ENCODE peak calls at places on chromosomes 5 and 9, in seven cellular contexts. X, F, B, Q, N, R and Y are unnamed samples.

GRCh38 chr9:134399435-134400056 is 73.3 kb downstream of the RXRA start:
- DNase-seq in X (no peak), F (no peak), B (no peak), Q (no peak), N (peak; percentile 40), R (no peak), Y (no peak)

GRCh38 chr5:80707645-80708044 is 52.9 kb upstream of the DHFR start:
- DNase-seq in X (no peak), F (no peak), B (no peak), Q (no peak), N (no peak), R (no peak), Y (no peak)

GRCh38 chr9:132744881-132745761 is 74.9 kb downstream of the GTF3C4 start:
- DNase-seq in X (peak; percentile 3), F (no peak), B (no peak), Q (no peak), N (no peak), R (peak; percentile 54), Y (no peak)

GRCh38 chr5:147310059-147310704 is 75.4 kb downstream of the STK32A start:
- DNase-seq in X (peak; percentile 12), F (no peak), B (peak; percentile 57), Q (peak; percentile 93), N (no peak), R (no peak), Y (peak; percentile 10)

GRCh38 chr9:86355814-86356213 is 1.6 kb upstream of the TUT7 start:
- DNase-seq in X (no peak), F (no peak), B (no peak), Q (peak; percentile 28), N (no peak), R (no peak), Y (no peak)

GRCh38 chr5:143562935-143563334 is 159.4 kb upstream of the NR3C1 start:
- DNase-seq in X (no peak), F (no peak), B (no peak), Q (no peak), N (no peak), R (no peak), Y (no peak)

GRCh38 chr5:140038373-140038957 is 4.6 kb downstream of the NRG2 start:
- DNase-seq in X (peak; percentile 18), F (no peak), B (peak; percentile 27), Q (no peak), N (no peak), R (no peak), Y (no peak)

GRCh38 chr5:114857951-114858401 is 311.7 kb downstream of the TRIM36 start:
- DNase-seq in X (no peak), F (no peak), B (no peak), Q (no peak), N (no peak), R (no peak), Y (no peak)

GRCh38 chr9:86943223-86943870 is 4.0 kb downstream of the GAS1 start:
- DNase-seq in X (no peak), F (no peak), B (no peak), Q (no peak), N (no peak), R (no peak), Y (no peak)

GRCh38 chr9:121836382-121836885 is 185.0 kb downstream of the DAB2IP start:
- DNase-seq in X (no peak), F (no peak), B (no peak), Q (no peak), N (no peak), R (no peak), Y (no peak)

GRCh38 chr5:170145462-170145861 is 39.8 kb downstream of the FOXI1 start:
- DNase-seq in X (no peak), F (no peak), B (no peak), Q (no peak), N (no peak), R (no peak), Y (no peak)

GRCh38 chr9:82263621-82264020 is 275.0 kb downstream of the SPATA31D1 start:
- DNase-seq in X (no peak), F (no peak), B (no peak), Q (no peak), N (no peak), R (no peak), Y (no peak)

GRCh38 chr5:71907001-71907564 is 188.0 kb downstream of the CARTPT start:
- DNase-seq in X (no peak), F (no peak), B (no peak), Q (no peak), N (no peak), R (no peak), Y (no peak)

GRCh38 chr9:137697193-137697592 is 78.4 kb downstream of the EHMT1 start:
- DNase-seq in X (no peak), F (no peak), B (no peak), Q (no peak), N (no peak), R (no peak), Y (no peak)

GRCh38 chr5:61200582-61201155 is 38.4 kb upstream of the SMIM15 start:
- DNase-seq in X (no peak), F (no peak), B (no peak), Q (no peak), N (no peak), R (no peak), Y (no peak)

GRCh38 chr5:97629281-97629680 is 446.2 kb upstream of the RIOK2 start:
- DNase-seq in X (peak; percentile 91), F (no peak), B (peak; percentile 28), Q (no peak), N (no peak), R (no peak), Y (peak; percentile 44)

GRCh38 chr9:33524431-33524947 is 438 bp downstream of the ANKRD18B start:
- DNase-seq in X (no peak), F (no peak), B (no peak), Q (peak; percentile 21), N (peak; percentile 12), R (peak; percentile 38), Y (no peak)

GRCh38 chr5:161600156-161600555 is 53.6 kb upstream of the GABRB2 start:
- DNase-seq in X (no peak), F (no peak), B (no peak), Q (no peak), N (no peak), R (no peak), Y (no peak)

GRCh38 chr9:17005085-17005484 is 129.8 kb upstream of the CNTLN start:
- DNase-seq in X (peak; percentile 74), F (no peak), B (no peak), Q (peak; percentile 38), N (no peak), R (peak; percentile 37), Y (peak; percentile 41)

GRCh38 chr9:115167175-115167574 is 49.2 kb upstream of the TNC start:
- DNase-seq in X (peak; percentile 82), F (no peak), B (peak; percentile 72), Q (no peak), N (no peak), R (no peak), Y (peak; percentile 49)

GRCh38 chr5:136056336-136056735 is 27.5 kb downstream of the TGFBI start:
- DNase-seq in X (no peak), F (no peak), B (no peak), Q (no peak), N (no peak), R (no peak), Y (no peak)

GRCh38 chr5:124136609-124137008 is 609.8 kb downstream of the ZNF608 start:
- DNase-seq in X (no peak), F (no peak), B (no peak), Q (no peak), N (no peak), R (no peak), Y (no peak)

GRCh38 chr5:32083981-32084430 is 90.1 kb downstream of the GOLPH3 start:
- DNase-seq in X (no peak), F (no peak), B (no peak), Q (no peak), N (no peak), R (no peak), Y (no peak)

GRCh38 chr5:176812269-176813259 is 2.2 kb downstream of the UNC5A start:
- DNase-seq in X (no peak), F (no peak), B (peak; percentile 62), Q (peak; percentile 89), N (peak; percentile 36), R (peak; percentile 83), Y (no peak)

GRCh38 chr9:115540091-115540490 is 422.1 kb upstream of the TNC start:
- DNase-seq in X (no peak), F (no peak), B (no peak), Q (no peak), N (no peak), R (no peak), Y (no peak)

GRCh38 chr9:127545196-127546124 is 66.6 kb upstream of the STXBP1 start:
- DNase-seq in X (no peak), F (no peak), B (no peak), Q (peak; percentile 94), N (no peak), R (no peak), Y (no peak)

GRCh38 chr9:137325791-137326190 is 23.7 kb upstream of the NRARP start:
- DNase-seq in X (no peak), F (no peak), B (no peak), Q (no peak), N (no peak), R (no peak), Y (no peak)

GRCh38 chr9:130246126-130246525 is 19.4 kb upstream of the HMCN2 start:
- DNase-seq in X (no peak), F (no peak), B (no peak), Q (no peak), N (no peak), R (no peak), Y (no peak)

GRCh38 chr9:72772641-72773040 is 180.2 kb downstream of the ALDH1A1 start:
- DNase-seq in X (peak; percentile 4), F (no peak), B (no peak), Q (no peak), N (no peak), R (no peak), Y (no peak)

GRCh38 chr5:96051401-96051830 is 89.8 kb upstream of the ELL2 start:
- DNase-seq in X (no peak), F (no peak), B (no peak), Q (no peak), N (no peak), R (no peak), Y (no peak)

GRCh38 chr9:7433508-7434292 is 365.9 kb downstream of the DMAC1 start:
- DNase-seq in X (no peak), F (no peak), B (no peak), Q (no peak), N (no peak), R (no peak), Y (no peak)

GRCh38 chr5:1893754-1894153 is 11.0 kb upstream of the IRX4 start:
- DNase-seq in X (no peak), F (no peak), B (no peak), Q (no peak), N (no peak), R (no peak), Y (no peak)

GRCh38 chr9:107246259-107247254 is 36.5 kb upstream of the RAD23B start:
- DNase-seq in X (no peak), F (no peak), B (no peak), Q (peak; percentile 10), N (peak; percentile 21), R (peak; percentile 15), Y (no peak)

GRCh38 chr5:72015103-72015548 is 92.1 kb upstream of the MAP1B start:
- DNase-seq in X (no peak), F (no peak), B (no peak), Q (peak; percentile 85), N (peak; percentile 8), R (no peak), Y (peak; percentile 65)

GRCh38 chr5:39255406-39255805 is 36.0 kb upstream of the FYB1 start:
- DNase-seq in X (no peak), F (no peak), B (no peak), Q (no peak), N (no peak), R (no peak), Y (no peak)

GRCh38 chr5:61286446-61287132 is 45.5 kb upstream of the ZSWIM6 start:
- DNase-seq in X (peak; percentile 77), F (no peak), B (no peak), Q (no peak), N (no peak), R (no peak), Y (peak; percentile 91)

GRCh38 chr9:93134018-93134739 is at the start of gene NINJ1:
- DNase-seq in X (peak; percentile 50), F (peak; percentile 90), B (peak; percentile 77), Q (peak; percentile 64), N (peak; percentile 93), R (peak; percentile 77), Y (no peak)